ENCODE peak calls at places on chromosomes 7 and 10, in eight cellular contexts. R, U, K, W, C, J, X and Q are unnamed samples.

GRCh38 chr10:16944081-16944922 is 127.1 kb upstream of the RSU1 start:
- DNase-seq in R (peak), U (peak), K (no peak), W (no peak), C (no peak), J (no peak), X (no peak), Q (no peak)

GRCh38 chr7:22663319-22663718 is 63.7 kb upstream of the IL6 start:
- DNase-seq in R (peak), U (peak), K (no peak), W (no peak), C (no peak), J (no peak), X (no peak), Q (no peak)

GRCh38 chr10:25068152-25069058 is 52.0 kb downstream of the THNSL1 start:
- DNase-seq in R (peak), U (peak), K (peak), W (no peak), C (no peak), J (no peak), X (no peak), Q (no peak)

GRCh38 chr7:40200791-40201190 is 66.0 kb downstream of the SUGCT start:
- DNase-seq in R (peak), U (peak), K (no peak), W (no peak), C (no peak), J (no peak), X (no peak), Q (no peak)

GRCh38 chr7:17774701-17775288 is 165.5 kb downstream of the SNX13 start:
- DNase-seq in R (no peak), U (peak), K (no peak), W (no peak), C (no peak), J (no peak), X (no peak), Q (no peak)

GRCh38 chr7:39228946-39229345 is 251.2 kb downstream of the POU6F2 start:
- DNase-seq in R (peak), U (peak), K (no peak), W (no peak), C (no peak), J (no peak), X (no peak), Q (no peak)

GRCh38 chr10:13660545-13660920 is 73.8 kb downstream of the PRPF18 start:
- DNase-seq in R (no peak), U (no peak), K (no peak), W (no peak), C (no peak), J (no peak), X (no peak), Q (no peak)

GRCh38 chr7:131250331-131250730 is 77.3 kb upstream of the MKLN1 start:
- DNase-seq in R (no peak), U (no peak), K (no peak), W (peak), C (no peak), J (no peak), X (no peak), Q (no peak)

GRCh38 chr7:92588561-92588960 is 1.6 kb downstream of the FAM133B start:
- DNase-seq in R (no peak), U (peak), K (no peak), W (no peak), C (no peak), J (no peak), X (no peak), Q (no peak)

GRCh38 chr10:44395902-44396670 is 11.2 kb upstream of the CXCL12 start:
- DNase-seq in R (no peak), U (no peak), K (no peak), W (no peak), C (peak), J (no peak), X (no peak), Q (no peak)

GRCh38 chr10:34396669-34397068 is 418.4 kb downstream of the PARD3 start:
- DNase-seq in R (no peak), U (no peak), K (no peak), W (no peak), C (no peak), J (no peak), X (no peak), Q (no peak)

GRCh38 chr7:44208085-44208484 is 7.3 kb downstream of the YKT6 start:
- DNase-seq in R (no peak), U (no peak), K (no peak), W (no peak), C (peak), J (no peak), X (no peak), Q (no peak)

GRCh38 chr10:103605359-103606156 is 112.1 kb downstream of the NEURL1 start:
- DNase-seq in R (peak), U (peak), K (no peak), W (no peak), C (no peak), J (peak), X (peak), Q (peak)

GRCh38 chr10:108783897-108784296 is 1139.4 kb downstream of the XPNPEP1 start:
- DNase-seq in R (peak), U (peak), K (no peak), W (no peak), C (no peak), J (peak), X (no peak), Q (peak)

GRCh38 chr10:14751576-14752330 is 22.9 kb downstream of the FAM107B start:
- DNase-seq in R (peak), U (peak), K (no peak), W (no peak), C (no peak), J (peak), X (no peak), Q (no peak)

GRCh38 chr10:78460204-78460603 is 426.5 kb downstream of the RPS24 start:
- DNase-seq in R (no peak), U (no peak), K (no peak), W (no peak), C (no peak), J (no peak), X (no peak), Q (no peak)

GRCh38 chr10:101859530-101859929 is 15.9 kb upstream of the KCNIP2 start:
- DNase-seq in R (no peak), U (no peak), K (no peak), W (no peak), C (no peak), J (no peak), X (no peak), Q (no peak)

GRCh38 chr10:103776878-103777591 is 78.3 kb downstream of the SH3PXD2A start:
- DNase-seq in R (no peak), U (peak), K (no peak), W (no peak), C (no peak), J (no peak), X (no peak), Q (no peak)

GRCh38 chr10:88260329-88261051 is 322.6 kb downstream of the RNLS start:
- DNase-seq in R (no peak), U (no peak), K (no peak), W (no peak), C (no peak), J (no peak), X (no peak), Q (no peak)

GRCh38 chr7:105228555-105228954 is 160.2 kb downstream of the SRPK2 start:
- DNase-seq in R (no peak), U (no peak), K (no peak), W (no peak), C (no peak), J (no peak), X (no peak), Q (no peak)

GRCh38 chr10:48551796-48552591 is 52.9 kb downstream of the ARHGAP22 start:
- DNase-seq in R (peak), U (peak), K (no peak), W (peak), C (no peak), J (no peak), X (no peak), Q (peak)

GRCh38 chr10:78381072-78381471 is 347.4 kb downstream of the RPS24 start:
- DNase-seq in R (no peak), U (no peak), K (no peak), W (no peak), C (no peak), J (no peak), X (no peak), Q (peak)

GRCh38 chr10:48970654-48971053 is 31.0 kb upstream of the LRRC18 start:
- DNase-seq in R (no peak), U (no peak), K (no peak), W (no peak), C (no peak), J (no peak), X (no peak), Q (no peak)

GRCh38 chr10:102461187-102462054 is 10.1 kb upstream of the C10orf95 start:
- DNase-seq in R (peak), U (peak), K (no peak), W (peak), C (peak), J (peak), X (peak), Q (peak)

GRCh38 chr7:142654398-142654797 is 94.9 kb upstream of the PRSS1 start:
- DNase-seq in R (no peak), U (no peak), K (no peak), W (no peak), C (no peak), J (no peak), X (no peak), Q (no peak)
- TF ChIP-seq CTCF in R (no peak), U (peak), K (no peak), W (peak), C (no peak), J (no peak), X (no peak), Q (no peak)

DNA sequence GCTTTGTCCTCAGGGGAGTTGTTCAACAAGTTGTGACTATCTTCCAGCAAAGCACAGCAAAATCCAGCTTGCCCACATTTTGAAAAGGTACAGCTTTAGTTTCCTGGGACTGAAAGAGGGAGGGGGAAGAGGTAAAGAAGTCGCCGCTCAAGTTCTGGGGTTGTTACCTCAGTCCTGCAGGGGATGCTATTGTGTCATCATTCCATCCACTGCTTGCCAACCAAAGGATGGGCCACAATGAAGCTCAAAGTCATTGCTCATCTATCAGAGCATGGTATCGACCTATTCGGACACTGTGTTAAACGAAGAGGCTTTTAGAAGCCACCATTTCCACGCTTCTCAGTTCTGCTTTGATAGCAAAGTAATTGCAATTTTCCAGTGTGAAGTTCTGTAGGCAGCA is 34.3 kb downstream of the NPY start:
- DNase-seq in R (no peak), U (no peak), K (no peak), W (no peak), C (no peak), J (no peak), X (no peak), Q (peak)
- TF ChIP-seq CTCF in R (peak), U (peak), K (peak), W (no peak), C (peak), J (no peak), X (no peak), Q (no peak)

GRCh38 chr10:86945361-86946214 is 11.8 kb downstream of the MMRN2 start:
- DNase-seq in R (peak), U (no peak), K (no peak), W (peak), C (peak), J (peak), X (no peak), Q (no peak)
- TF ChIP-seq CTCF in R (peak), U (peak), K (peak), W (peak), C (peak), J (no peak), X (no peak), Q (no peak)

GRCh38 chr10:86594535-86594934 is 59.8 kb upstream of the OPN4 start:
- DNase-seq in R (peak), U (peak), K (no peak), W (no peak), C (no peak), J (no peak), X (no peak), Q (no peak)
- TF ChIP-seq CTCF in R (no peak), U (no peak), K (no peak), W (no peak), C (no peak), J (no peak), X (no peak), Q (no peak)